ENCODE peak calls at places on chromosomes 12 and 14, in nine cellular contexts. G is neural progenitor cell; J is heart left ventricle; H is brain microvascular endothelial cell; O is body of pancreas; X is CD8-positive, alpha-beta T cell; S is IMR-90; Y is keratinocyte; F is CD4-positive, CD25-positive, alpha-beta regulatory T cell. E is an unnamed sample. For H3K27me3, the result is how much of the 10 kb centered on the place peaks cover.

GRCh38 chr12:130764073-130764472 is 48.0 kb upstream of the RIMBP2 start:
- DNase-seq in G (no peak), J (no peak), H (no peak), O (no peak), X (no peak), S (peak), Y (no peak), F (no peak), E (peak)

GRCh38 chr12:6135071-6135470 is 10.6 kb upstream of the VWF start:
- DNase-seq in G (no peak), J (no peak), H (no peak), O (no peak), X (no peak), S (peak), Y (no peak), F (no peak), E (peak)

GRCh38 chr14:52014601-52015267 is 25.4 kb downstream of the RTRAF start:
- DNase-seq in G (no peak), J (peak), H (no peak), O (no peak), X (no peak), S (no peak), Y (no peak), F (no peak), E (no peak)

GRCh38 chr14:102418169-102418852 is 55.6 kb downstream of the TECPR2 start:
- DNase-seq in G (no peak), J (no peak), H (no peak), O (no peak), X (no peak), S (no peak), Y (no peak), F (no peak), E (no peak)

GRCh38 chr12:27112891-27113290 is 30.5 kb upstream of the C12orf71 start:
- DNase-seq in G (no peak), J (no peak), H (no peak), O (no peak), X (no peak), S (no peak), Y (no peak), F (no peak), E (no peak)

GRCh38 chr14:99549684-99550083 is 54.3 kb downstream of the CCDC85C start:
- DNase-seq in G (no peak), J (no peak), H (no peak), O (no peak), X (no peak), S (peak), Y (no peak), F (no peak), E (peak)

GRCh38 chr14:32049361-32050103 is 27.6 kb upstream of the ARHGAP5 start:
- DNase-seq in G (no peak), J (no peak), H (no peak), O (no peak), X (no peak), S (no peak), Y (no peak), F (no peak), E (no peak)

GRCh38 chr12:57216014-57216891 is at the start of gene NXPH4:
- DNase-seq in G (peak), J (peak), H (no peak), O (peak), X (peak), S (no peak), Y (no peak), F (peak), E (peak)

GRCh38 chr12:94954029-94954685 is 49.3 kb downstream of the NDUFA12 start:
- DNase-seq in G (no peak), J (no peak), H (peak), O (peak), X (no peak), S (peak), Y (peak), F (no peak), E (peak)

GRCh38 chr12:59005195-59005961 is 85.1 kb upstream of the LRIG3 start:
- DNase-seq in G (no peak), J (no peak), H (no peak), O (no peak), X (no peak), S (peak), Y (no peak), F (no peak), E (peak)

GRCh38 chr12:572532-572899 is 90.7 kb downstream of the NINJ2 start:
- DNase-seq in G (no peak), J (no peak), H (no peak), O (no peak), X (no peak), S (peak), Y (no peak), F (no peak), E (peak)

GRCh38 chr12:106023034-106023433 is 115.7 kb downstream of the NUAK1 start:
- DNase-seq in G (no peak), J (no peak), H (no peak), O (no peak), X (no peak), S (no peak), Y (no peak), F (no peak), E (no peak)

GRCh38 chr12:53944209-53944608 is 5.6 kb downstream of the HOXC13 start:
- DNase-seq in G (no peak), J (no peak), H (no peak), O (no peak), X (no peak), S (no peak), Y (no peak), F (no peak), E (no peak)
- H3K27me3 ChIP-seq in G (half or more), J (half or more), H (half or more), O (under half), X (half or more), S (half or more), Y (under half), F (half or more), E (half or more)

DNA sequence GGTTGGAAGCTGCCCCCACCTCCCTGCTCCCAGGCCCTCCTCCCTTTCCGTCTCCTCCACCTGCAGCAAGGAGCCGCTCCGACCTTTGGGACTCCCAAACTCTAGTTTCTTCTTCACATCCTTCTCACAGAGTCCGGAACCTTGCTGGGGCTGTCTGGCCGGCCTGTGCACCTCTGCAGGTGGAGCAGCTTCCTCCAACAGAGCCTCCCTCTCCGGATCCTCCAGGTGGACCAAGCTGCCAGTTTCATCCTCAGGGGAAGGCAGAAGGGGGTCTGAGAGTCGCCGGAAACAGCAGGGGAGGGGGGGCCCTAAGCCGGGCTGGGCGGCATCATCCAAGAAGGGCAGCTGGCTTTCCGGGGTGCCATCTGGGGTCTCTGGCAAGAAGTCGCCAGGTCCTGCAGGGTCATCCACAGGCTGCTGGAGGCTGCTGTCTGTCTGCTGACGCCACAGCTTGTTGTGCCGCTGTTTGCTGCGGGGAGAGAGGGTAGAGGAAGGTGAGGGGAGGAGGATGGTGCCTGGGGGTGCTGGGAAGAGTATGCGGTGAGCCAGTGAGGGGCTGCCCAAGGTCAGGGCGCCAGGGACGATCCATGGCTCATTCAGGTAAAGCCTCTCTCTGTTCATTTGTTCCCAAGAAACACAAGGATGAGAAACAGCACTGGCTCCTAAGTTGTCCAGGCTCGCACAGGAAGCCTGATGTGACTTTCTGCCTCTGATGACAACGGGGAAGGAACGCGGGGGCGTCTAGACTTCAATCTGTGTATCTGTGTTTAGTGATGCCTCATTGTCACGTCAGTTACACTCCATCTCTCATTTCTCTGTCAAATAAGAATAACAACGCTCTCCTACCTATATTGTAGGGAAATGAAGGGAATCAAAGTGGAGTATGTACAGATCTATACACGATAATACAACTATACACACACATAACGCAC is 61.3 kb upstream of the CORO1C start:
- DNase-seq in G (no peak), J (no peak), H (no peak), O (no peak), X (no peak), S (no peak), Y (no peak), F (no peak), E (peak)
- H3K27ac ChIP-seq in G (no peak), J (no peak), H (no peak), O (no peak), X (no peak), S (peak), Y (no peak), F (no peak), E (no peak)

GRCh38 chr12:77323778-77324415 is 258.5 kb upstream of the E2F7 start:
- DNase-seq in G (no peak), J (no peak), H (no peak), O (no peak), X (no peak), S (no peak), Y (no peak), F (no peak), E (no peak)

GRCh38 chr12:77328326-77328725 is 263.0 kb upstream of the E2F7 start:
- DNase-seq in G (no peak), J (no peak), H (no peak), O (no peak), X (no peak), S (no peak), Y (peak), F (no peak), E (no peak)

GRCh38 chr12:77325505-77325904 is 260.1 kb upstream of the E2F7 start:
- DNase-seq in G (peak), J (peak), H (no peak), O (no peak), X (no peak), S (no peak), Y (no peak), F (no peak), E (peak)

GRCh38 chr12:77324763-77325468 is 259.5 kb upstream of the E2F7 start:
- DNase-seq in G (peak), J (peak), H (peak), O (peak), X (no peak), S (peak), Y (no peak), F (no peak), E (peak)

GRCh38 chr12:77324416-77324762 is 259.0 kb upstream of the E2F7 start:
- DNase-seq in G (no peak), J (no peak), H (no peak), O (no peak), X (no peak), S (no peak), Y (no peak), F (no peak), E (no peak)
- H3K27me3 ChIP-seq in G (under half), J (under half), H (under half), O (under half), X (under half), S (under half), Y (under half), F (under half), E (under half)

GRCh38 chr12:110746550-110746949 is 3.9 kb upstream of the PPP1CC start:
- DNase-seq in G (no peak), J (no peak), H (no peak), O (no peak), X (no peak), S (no peak), Y (no peak), F (no peak), E (no peak)

GRCh38 chr12:110744697-110745264 is 2.1 kb upstream of the PPP1CC start:
- DNase-seq in G (peak), J (no peak), H (no peak), O (peak), X (no peak), S (no peak), Y (peak), F (no peak), E (peak)

GRCh38 chr12:110744176-110744575 is 1.5 kb upstream of the PPP1CC start:
- DNase-seq in G (peak), J (no peak), H (peak), O (peak), X (no peak), S (peak), Y (no peak), F (no peak), E (peak)

GRCh38 chr12:110743571-110744093 is 941 bp upstream of the PPP1CC start:
- DNase-seq in G (peak), J (peak), H (no peak), O (peak), X (no peak), S (no peak), Y (no peak), F (no peak), E (peak)

GRCh38 chr12:110745632-110746284 is 3.1 kb upstream of the PPP1CC start:
- DNase-seq in G (no peak), J (no peak), H (peak), O (no peak), X (no peak), S (no peak), Y (no peak), F (no peak), E (no peak)
- H3K27ac ChIP-seq in G (no peak), J (no peak), H (no peak), O (no peak), X (no peak), S (no peak), Y (no peak), F (no peak), E (no peak)

GRCh38 chr14:100608064-100608463 is 20.8 kb upstream of the BEGAIN start:
- DNase-seq in G (no peak), J (no peak), H (no peak), O (no peak), X (no peak), S (no peak), Y (no peak), F (no peak), E (no peak)
- H3K27me3 ChIP-seq in G (under half), J (under half), H (under half), O (under half), X (under half), S (under half), Y (under half), F (under half), E (under half)

DNA sequence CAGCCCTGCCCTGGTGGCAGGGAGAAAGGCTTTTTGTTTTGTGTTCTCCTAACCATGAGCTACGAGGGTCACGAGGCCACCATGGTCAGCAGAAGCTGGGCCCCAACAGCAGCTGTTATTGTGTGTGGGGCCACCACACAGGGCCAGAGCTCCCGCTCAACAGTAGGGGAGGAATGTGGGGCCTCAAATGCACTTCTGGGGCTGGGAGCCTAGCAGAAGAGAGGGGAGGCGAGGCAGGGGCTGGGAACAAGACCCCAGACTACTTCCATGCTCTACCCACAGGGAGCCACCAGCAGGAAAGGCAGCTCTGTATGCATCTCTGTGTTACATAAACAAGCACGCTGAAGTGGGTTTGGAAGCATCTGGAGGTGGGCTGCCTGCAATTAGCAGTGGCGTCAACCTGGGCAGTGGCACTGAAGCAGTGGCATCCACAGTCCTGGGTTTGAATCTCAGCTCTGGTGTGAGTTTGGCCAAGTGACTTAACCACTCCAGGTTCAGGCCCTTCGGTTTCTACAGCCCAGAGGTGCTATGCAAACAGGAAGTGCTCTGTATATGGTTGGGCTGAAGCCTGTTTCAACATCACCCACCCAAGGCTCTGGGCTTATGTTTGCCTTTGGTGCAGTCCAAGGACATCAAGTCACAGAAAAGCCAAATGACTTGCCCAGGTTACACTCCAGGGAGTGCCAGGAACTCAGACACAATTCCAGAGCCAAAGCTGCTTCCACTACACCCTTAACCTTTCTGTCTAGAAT is 16.2 kb downstream of the GLTP start:
- DNase-seq in G (no peak), J (no peak), H (peak), O (peak), X (no peak), S (peak), Y (no peak), F (no peak), E (peak)
- H3K27ac ChIP-seq in G (no peak), J (no peak), H (no peak), O (peak), X (no peak), S (peak), Y (peak), F (no peak), E (no peak)

E was measured in GM23248.